ENCODE peak calls at places on chromosomes 5 and 9, in ten cellular contexts. X is stomach, H is HFF-Myc, R is H1, N is thyroid gland, E is HL-60, J is GM12865, K is spleen, L is A673, C is psoas muscle. Z is an unnamed sample.

GRCh38 chr9:16103613-16104012 is 550.8 kb downstream of the CCDC171 start:
- DNase-seq in N (no peak), C (peak), X (no peak), L (no peak), K (no peak), E (no peak), R (no peak), H (no peak), J (no peak), Z (no peak)

GRCh38 chr5:80156156-80156555 is 99.7 kb downstream of the SERINC5 start:
- DNase-seq in X (no peak), H (no peak), J (no peak), R (no peak), L (no peak), C (no peak), K (no peak), N (no peak), E (no peak), Z (no peak)

GRCh38 chr5:157459715-157460599 is at the start of gene NIPAL4:
- DNase-seq in N (peak), C (no peak), L (no peak), R (peak), X (no peak), E (no peak), H (no peak), J (no peak), K (peak), Z (no peak)

GRCh38 chr5:33937017-33937699 is 972 bp downstream of the RXFP3 start:
- DNase-seq in C (no peak), J (no peak), N (no peak), R (no peak), L (no peak), X (no peak), H (no peak), E (no peak), K (no peak), Z (no peak)

GRCh38 chr5:154138701-154139100 is 51.8 kb upstream of the GALNT10 start:
- DNase-seq in C (no peak), N (peak), H (no peak), L (no peak), E (no peak), X (no peak), K (no peak), J (no peak), R (no peak), Z (no peak)

GRCh38 chr5:95730011-95730700 is 980 bp upstream of the RHOBTB3 start:
- DNase-seq in C (no peak), J (no peak), E (no peak), L (no peak), X (no peak), K (no peak), N (no peak), H (no peak), R (no peak), Z (no peak)

GRCh38 chr5:59189482-59189881 is 606.6 kb downstream of the RAB3C start:
- DNase-seq in K (no peak), L (no peak), C (no peak), E (no peak), J (no peak), X (no peak), R (no peak), N (no peak), H (no peak), Z (no peak)

GRCh38 chr5:35003018-35003957 is 44.5 kb downstream of the AGXT2 start:
- DNase-seq in R (peak), K (no peak), N (peak), H (peak), C (peak), E (peak), L (peak), X (peak), J (peak), Z (no peak)

GRCh38 chr9:76658510-76659231 is 105.6 kb upstream of the PCA3 start:
- DNase-seq in R (no peak), C (no peak), L (peak), J (peak), H (peak), X (no peak), N (no peak), K (no peak), E (peak), Z (no peak)

GRCh38 chr5:5080790-5081189 is 59.3 kb upstream of the ADAMTS16 start:
- DNase-seq in R (no peak), L (no peak), H (no peak), E (no peak), X (no peak), N (no peak), C (no peak), J (no peak), K (no peak), Z (no peak)

GRCh38 chr9:112401175-112401815 is 21.4 kb downstream of the HSDL2 start:
- DNase-seq in H (no peak), X (no peak), K (no peak), J (no peak), C (no peak), N (peak), R (no peak), L (no peak), E (no peak), Z (no peak)

GRCh38 chr5:72407541-72407940 is 87.4 kb downstream of the PTCD2 start:
- DNase-seq in N (no peak), R (no peak), L (no peak), C (no peak), K (no peak), E (no peak), J (no peak), H (no peak), X (no peak), Z (no peak)

DNA sequence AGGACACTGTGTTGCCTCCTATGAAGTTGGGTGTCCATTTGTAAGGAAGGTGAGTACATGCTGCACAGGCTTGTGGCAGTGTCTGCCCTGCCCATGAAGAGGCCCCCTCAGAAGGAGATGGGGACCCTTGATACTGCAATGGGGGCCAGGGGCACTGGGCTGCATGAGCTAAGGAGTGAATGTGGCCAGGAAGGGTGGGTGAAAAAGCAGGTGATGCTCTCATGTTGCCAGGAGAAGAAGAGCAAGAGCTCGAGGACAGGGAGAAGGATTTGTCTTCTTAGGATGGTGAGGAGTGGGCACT is 76.1 kb downstream of the NSUN2 start:
- DNase-seq in H (no peak), R (no peak), C (no peak), L (no peak), K (no peak), N (no peak), J (no peak), X (no peak), E (no peak), Z (no peak)
- TF ChIP-seq CTCF in H (no peak), R (no peak), C (no peak), L (no peak), K (no peak), N (no peak), J (no peak), X (no peak), E (no peak), Z (no peak)

GRCh38 chr5:40682431-40683017 is 2.8 kb downstream of the PTGER4 start:
- DNase-seq in X (no peak), J (no peak), H (no peak), N (no peak), C (no peak), K (no peak), E (no peak), R (no peak), L (no peak), Z (no peak)

GRCh38 chr5:40683351-40683750 is 3.6 kb downstream of the PTGER4 start:
- DNase-seq in K (no peak), E (no peak), X (no peak), J (no peak), N (no peak), H (no peak), L (no peak), C (no peak), R (no peak), Z (no peak)

GRCh38 chr5:40687316-40687715 is 7.6 kb downstream of the PTGER4 start:
- DNase-seq in E (no peak), J (peak), N (no peak), K (no peak), R (no peak), X (no peak), L (no peak), C (no peak), H (no peak), Z (no peak)

GRCh38 chr5:40685952-40686351 is 6.2 kb downstream of the PTGER4 start:
- DNase-seq in X (no peak), H (no peak), C (no peak), K (no peak), E (no peak), L (no peak), J (no peak), N (no peak), R (no peak), Z (peak)

DNA sequence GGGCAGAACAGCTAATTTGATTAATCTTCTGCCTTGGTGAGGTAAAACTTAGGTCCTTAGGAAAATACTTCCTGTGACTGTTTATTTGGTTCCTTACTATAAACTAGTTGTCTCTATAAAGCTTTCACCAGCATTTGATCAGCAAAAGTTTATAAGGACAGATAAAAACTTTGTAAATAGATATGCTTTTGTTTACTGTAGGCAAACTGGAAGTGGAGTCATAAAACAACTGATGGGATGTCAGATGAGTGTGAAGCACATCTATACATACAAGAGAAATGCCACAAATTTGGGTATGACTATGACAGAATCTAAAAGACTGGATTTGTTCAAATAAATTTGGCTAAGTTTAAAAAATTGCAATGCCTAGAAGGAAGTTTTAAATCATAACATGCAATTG is 5.5 kb downstream of the PTGER4 start:
- DNase-seq in X (no peak), R (no peak), E (no peak), L (no peak), J (no peak), C (no peak), K (no peak), H (no peak), N (no peak), Z (peak)
- H3K4me3 ChIP-seq in X (peak), R (no peak), E (no peak), L (no peak), J (no peak), C (peak), K (peak), H (no peak), N (no peak), Z (no peak)

DNA sequence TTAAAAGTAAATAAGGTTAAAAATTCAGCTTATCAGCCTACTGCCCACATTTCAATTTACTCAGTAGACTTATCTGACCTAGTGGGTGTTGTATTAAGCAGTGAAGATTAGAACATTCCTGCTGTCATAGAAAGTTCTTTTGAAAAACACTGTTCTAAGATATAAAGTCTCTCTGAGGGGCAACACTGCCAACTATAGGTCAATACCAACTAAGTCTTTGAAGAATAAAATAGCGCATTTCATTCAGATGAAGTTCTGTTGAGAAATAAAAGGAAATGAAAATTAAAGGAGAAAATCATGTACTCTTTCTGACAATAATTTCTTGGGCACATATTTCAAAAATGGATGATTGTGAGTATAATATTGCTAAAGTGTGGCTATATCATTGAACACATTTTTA is 86.8 kb downstream of the PTPRD start:
- DNase-seq in L (no peak), J (no peak), H (no peak), R (no peak), X (no peak), E (no peak), N (no peak), C (no peak), K (no peak), Z (no peak)
- TF ChIP-seq CTCF in L (peak), J (no peak), H (no peak), R (peak), X (no peak), E (no peak), N (no peak), C (no peak), K (no peak), Z (no peak)

DNA sequence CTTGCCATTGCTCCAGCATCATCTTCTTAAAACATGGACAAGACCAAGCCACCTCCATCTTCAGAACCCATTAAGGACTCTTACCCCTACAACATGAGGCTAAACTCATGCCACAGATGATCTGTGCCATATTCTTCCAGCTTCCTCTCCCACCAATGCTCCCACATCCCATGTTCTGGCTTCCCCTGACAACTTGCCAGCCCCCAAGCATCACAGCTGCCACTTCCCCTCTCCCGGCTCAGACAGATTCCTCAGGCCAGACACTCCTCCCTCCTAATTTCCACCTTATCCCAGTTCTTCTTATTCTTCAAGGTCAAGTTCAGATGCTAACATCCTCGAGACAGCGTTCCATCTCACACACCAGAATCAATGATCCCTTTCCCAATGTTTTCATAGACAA is 57.8 kb downstream of the ANKH start:
- DNase-seq in L (no peak), E (no peak), K (no peak), R (no peak), H (no peak), X (no peak), N (no peak), J (no peak), C (no peak), Z (no peak)
- H3K4me3 ChIP-seq in L (no peak), E (no peak), K (no peak), R (no peak), H (no peak), X (no peak), N (no peak), J (no peak), C (no peak), Z (no peak)

Z was measured in LNCaP clone FGC.